ENCODE peak calls at places on chromosome 15, in nine cellular contexts. I is heart left ventricle; X is CD4-positive, CD25-positive, alpha-beta regulatory T cell; C is NAMALWA; D is suprapubic skin; T is astrocyte of the spinal cord; K is NCI-H510A treated with DMSO at 0.1 percent for 48 hours; S is neural progenitor cell; U is HEK293T. B is an unnamed sample.

GRCh38 chr15:41494190-41494921 is 682 bp downstream of the ITPKA start:
- DNase-seq in I (no peak), X (peak), C (peak), D (no peak), T (no peak), K (peak), S (peak), U (peak), B (peak)

GRCh38 chr15:63461230-63461629 is 43.2 kb upstream of the USP3 start:
- DNase-seq in I (no peak), X (no peak), C (no peak), D (no peak), T (peak), K (no peak), S (peak), U (no peak), B (no peak)

GRCh38 chr15:80966431-80967197 is 23.0 kb downstream of the MESD start:
- DNase-seq in I (no peak), X (no peak), C (no peak), D (peak), T (no peak), K (no peak), S (peak), U (no peak), B (no peak)

GRCh38 chr15:94282269-94283250 is 51.2 kb downstream of the MCTP2 start:
- DNase-seq in I (no peak), X (no peak), C (no peak), D (no peak), T (peak), K (no peak), S (no peak), U (no peak), B (no peak)

GRCh38 chr15:25790003-25790660 is 73.0 kb downstream of the ATP10A start:
- DNase-seq in I (peak), X (no peak), C (no peak), D (no peak), T (peak), K (no peak), S (no peak), U (no peak), B (no peak)

GRCh38 chr15:66623801-66624453 is 58.1 kb upstream of the LCTL start:
- DNase-seq in I (no peak), X (no peak), C (no peak), D (no peak), T (no peak), K (no peak), S (no peak), U (no peak), B (no peak)

GRCh38 chr15:52527898-52528464 is 699 bp downstream of the MYO5A start:
- DNase-seq in I (no peak), X (peak), C (peak), D (no peak), T (peak), K (peak), S (peak), U (peak), B (peak)

GRCh38 chr15:90893175-90894090 is 9.1 kb downstream of the FES start:
- DNase-seq in I (no peak), X (no peak), C (peak), D (no peak), T (no peak), K (no peak), S (no peak), U (no peak), B (no peak)